ENCODE peak calls at places on chromosome 22, in six cellular contexts. One of them, this sample, is unnamed.

GRCh38 chr22:27494821-27495220 is 306.7 kb downstream of the MN1 start:
- DNase-seq in esophagus squamous epithelium: no peak
- DNase-seq in central memory CD4-positive, alpha-beta T cell: no peak
- DNase-seq in stimulated activated naive CD8-positive, alpha-beta T cell treated with anti-CD3 and anti-CD28 coated beads, Interleukin-15, amount 100 ng/mL, for 72 hours: no peak
- DNase-seq in psoas muscle: no peak
- DNase-seq in mesendoderm: no peak
- DNase-seq in this sample: no peak

GRCh38 chr22:25704701-25705100 is 37.3 kb upstream of the MYO18B start:
- DNase-seq in central memory CD4-positive, alpha-beta T cell: no peak
- DNase-seq in psoas muscle: no peak
- DNase-seq in esophagus squamous epithelium: no peak
- DNase-seq in mesendoderm: no peak
- DNase-seq in stimulated activated naive CD8-positive, alpha-beta T cell treated with anti-CD3 and anti-CD28 coated beads, Interleukin-15, amount 100 ng/mL, for 72 hours: no peak
- DNase-seq in this sample: no peak

GRCh38 chr22:20434264-20434751 is 3.3 kb downstream of the SCARF2 start:
- DNase-seq in esophagus squamous epithelium: no peak
- DNase-seq in mesendoderm: no peak
- DNase-seq in psoas muscle: no peak
- DNase-seq in stimulated activated naive CD8-positive, alpha-beta T cell treated with anti-CD3 and anti-CD28 coated beads, Interleukin-15, amount 100 ng/mL, for 72 hours: no peak
- DNase-seq in central memory CD4-positive, alpha-beta T cell: no peak
- DNase-seq in this sample: no peak

GRCh38 chr22:50062509-50063135 is 4.5 kb upstream of the TTLL8 start:
- DNase-seq in psoas muscle: no peak
- DNase-seq in esophagus squamous epithelium: no peak
- DNase-seq in stimulated activated naive CD8-positive, alpha-beta T cell treated with anti-CD3 and anti-CD28 coated beads, Interleukin-15, amount 100 ng/mL, for 72 hours: no peak
- DNase-seq in central memory CD4-positive, alpha-beta T cell: no peak
- DNase-seq in mesendoderm: no peak
- DNase-seq in this sample: no peak

GRCh38 chr22:34736081-34736480 is 329.9 kb upstream of the ISX start:
- DNase-seq in stimulated activated naive CD8-positive, alpha-beta T cell treated with anti-CD3 and anti-CD28 coated beads, Interleukin-15, amount 100 ng/mL, for 72 hours: no peak
- DNase-seq in esophagus squamous epithelium: no peak
- DNase-seq in central memory CD4-positive, alpha-beta T cell: no peak
- DNase-seq in mesendoderm: peak; percentile 90
- DNase-seq in psoas muscle: no peak
- DNase-seq in this sample: no peak

GRCh38 chr22:46638601-46639431 is 18.6 kb downstream of the GRAMD4 start:
- DNase-seq in esophagus squamous epithelium: no peak
- DNase-seq in mesendoderm: no peak
- DNase-seq in central memory CD4-positive, alpha-beta T cell: no peak
- DNase-seq in psoas muscle: no peak
- DNase-seq in stimulated activated naive CD8-positive, alpha-beta T cell treated with anti-CD3 and anti-CD28 coated beads, Interleukin-15, amount 100 ng/mL, for 72 hours: no peak
- DNase-seq in this sample: peak; percentile 16

GRCh38 chr22:35582861-35583670 is 34.1 kb downstream of the MB start:
- DNase-seq in esophagus squamous epithelium: no peak
- DNase-seq in mesendoderm: peak; percentile 72
- DNase-seq in stimulated activated naive CD8-positive, alpha-beta T cell treated with anti-CD3 and anti-CD28 coated beads, Interleukin-15, amount 100 ng/mL, for 72 hours: peak; percentile 46
- DNase-seq in psoas muscle: peak; percentile 56
- DNase-seq in central memory CD4-positive, alpha-beta T cell: peak; percentile 29
- DNase-seq in this sample: peak; percentile 35

GRCh38 chr22:32583921-32584335 is 109.3 kb downstream of the FBXO7 start:
- DNase-seq in central memory CD4-positive, alpha-beta T cell: no peak
- DNase-seq in mesendoderm: no peak
- DNase-seq in esophagus squamous epithelium: no peak
- DNase-seq in psoas muscle: no peak
- DNase-seq in stimulated activated naive CD8-positive, alpha-beta T cell treated with anti-CD3 and anti-CD28 coated beads, Interleukin-15, amount 100 ng/mL, for 72 hours: no peak
- DNase-seq in this sample: no peak

GRCh38 chr22:20779813-20780148 is 5.9 kb downstream of the SERPIND1 start:
- DNase-seq in stimulated activated naive CD8-positive, alpha-beta T cell treated with anti-CD3 and anti-CD28 coated beads, Interleukin-15, amount 100 ng/mL, for 72 hours: no peak
- DNase-seq in esophagus squamous epithelium: no peak
- DNase-seq in psoas muscle: no peak
- DNase-seq in central memory CD4-positive, alpha-beta T cell: no peak
- DNase-seq in mesendoderm: no peak
- DNase-seq in this sample: peak; percentile 66

GRCh38 chr22:39617342-39617741 is 46.8 kb downstream of the CACNA1I start:
- DNase-seq in stimulated activated naive CD8-positive, alpha-beta T cell treated with anti-CD3 and anti-CD28 coated beads, Interleukin-15, amount 100 ng/mL, for 72 hours: peak; percentile 24
- DNase-seq in esophagus squamous epithelium: no peak
- DNase-seq in psoas muscle: no peak
- DNase-seq in mesendoderm: no peak
- DNase-seq in central memory CD4-positive, alpha-beta T cell: no peak
- DNase-seq in this sample: no peak

GRCh38 chr22:31906569-31906968 is 37.8 kb upstream of the YWHAH start:
- DNase-seq in central memory CD4-positive, alpha-beta T cell: no peak
- DNase-seq in mesendoderm: no peak
- DNase-seq in stimulated activated naive CD8-positive, alpha-beta T cell treated with anti-CD3 and anti-CD28 coated beads, Interleukin-15, amount 100 ng/mL, for 72 hours: no peak
- DNase-seq in psoas muscle: no peak
- DNase-seq in esophagus squamous epithelium: no peak
- DNase-seq in this sample: no peak

GRCh38 chr22:49094858-49095257 is 732.8 kb downstream of the BRD1 start:
- DNase-seq in esophagus squamous epithelium: no peak
- DNase-seq in central memory CD4-positive, alpha-beta T cell: no peak
- DNase-seq in mesendoderm: no peak
- DNase-seq in psoas muscle: no peak
- DNase-seq in stimulated activated naive CD8-positive, alpha-beta T cell treated with anti-CD3 and anti-CD28 coated beads, Interleukin-15, amount 100 ng/mL, for 72 hours: no peak
- DNase-seq in this sample: no peak

GRCh38 chr22:39176673-39177455 is 24.4 kb upstream of the CBX7 start:
- DNase-seq in psoas muscle: no peak
- DNase-seq in esophagus squamous epithelium: no peak
- DNase-seq in central memory CD4-positive, alpha-beta T cell: no peak
- DNase-seq in mesendoderm: no peak
- DNase-seq in stimulated activated naive CD8-positive, alpha-beta T cell treated with anti-CD3 and anti-CD28 coated beads, Interleukin-15, amount 100 ng/mL, for 72 hours: no peak
- DNase-seq in this sample: no peak

GRCh38 chr22:47027766-47028165 is 265.3 kb downstream of the TBC1D22A start:
- DNase-seq in mesendoderm: no peak
- DNase-seq in stimulated activated naive CD8-positive, alpha-beta T cell treated with anti-CD3 and anti-CD28 coated beads, Interleukin-15, amount 100 ng/mL, for 72 hours: no peak
- DNase-seq in central memory CD4-positive, alpha-beta T cell: no peak
- DNase-seq in psoas muscle: no peak
- DNase-seq in esophagus squamous epithelium: no peak
- DNase-seq in this sample: no peak

GRCh38 chr22:19885841-19886592 is 31.3 kb upstream of the GNB1L start:
- DNase-seq in mesendoderm: no peak
- DNase-seq in psoas muscle: peak; percentile 8
- DNase-seq in central memory CD4-positive, alpha-beta T cell: no peak
- DNase-seq in stimulated activated naive CD8-positive, alpha-beta T cell treated with anti-CD3 and anti-CD28 coated beads, Interleukin-15, amount 100 ng/mL, for 72 hours: no peak
- DNase-seq in esophagus squamous epithelium: no peak
- DNase-seq in this sample: no peak

GRCh38 chr22:24697141-24697540 is 77.4 kb downstream of the PIWIL3 start:
- DNase-seq in esophagus squamous epithelium: no peak
- DNase-seq in mesendoderm: no peak
- DNase-seq in psoas muscle: no peak
- DNase-seq in stimulated activated naive CD8-positive, alpha-beta T cell treated with anti-CD3 and anti-CD28 coated beads, Interleukin-15, amount 100 ng/mL, for 72 hours: no peak
- DNase-seq in central memory CD4-positive, alpha-beta T cell: no peak
- DNase-seq in this sample: no peak

GRCh38 chr22:39519681-39520053 is 695 bp upstream of the ATF4 start:
- DNase-seq in psoas muscle: peak; percentile 64
- DNase-seq in esophagus squamous epithelium: no peak
- DNase-seq in central memory CD4-positive, alpha-beta T cell: no peak
- DNase-seq in mesendoderm: peak; percentile 89
- DNase-seq in stimulated activated naive CD8-positive, alpha-beta T cell treated with anti-CD3 and anti-CD28 coated beads, Interleukin-15, amount 100 ng/mL, for 72 hours: no peak
- DNase-seq in this sample: no peak

GRCh38 chr22:30036656-30037055 is 43.6 kb upstream of the HORMAD2 start:
- DNase-seq in psoas muscle: no peak
- DNase-seq in esophagus squamous epithelium: no peak
- DNase-seq in mesendoderm: peak; percentile 48
- DNase-seq in stimulated activated naive CD8-positive, alpha-beta T cell treated with anti-CD3 and anti-CD28 coated beads, Interleukin-15, amount 100 ng/mL, for 72 hours: no peak
- DNase-seq in central memory CD4-positive, alpha-beta T cell: no peak
- DNase-seq in this sample: peak; percentile 25

GRCh38 chr22:41382610-41383009 is 868 bp downstream of the TEF start:
- DNase-seq in stimulated activated naive CD8-positive, alpha-beta T cell treated with anti-CD3 and anti-CD28 coated beads, Interleukin-15, amount 100 ng/mL, for 72 hours: no peak
- DNase-seq in esophagus squamous epithelium: no peak
- DNase-seq in psoas muscle: peak; percentile 43
- DNase-seq in central memory CD4-positive, alpha-beta T cell: no peak
- DNase-seq in mesendoderm: no peak
- DNase-seq in this sample: no peak

GRCh38 chr22:32723632-32724031 is 77.9 kb upstream of the TIMP3 start:
- DNase-seq in esophagus squamous epithelium: no peak
- DNase-seq in mesendoderm: no peak
- DNase-seq in central memory CD4-positive, alpha-beta T cell: peak; percentile 5
- DNase-seq in stimulated activated naive CD8-positive, alpha-beta T cell treated with anti-CD3 and anti-CD28 coated beads, Interleukin-15, amount 100 ng/mL, for 72 hours: peak; percentile 69
- DNase-seq in psoas muscle: peak; percentile 76
- DNase-seq in this sample: peak; percentile 86

GRCh38 chr22:41091139-41092022 is 1.0 kb upstream of the EP300 start:
- DNase-seq in central memory CD4-positive, alpha-beta T cell: peak; percentile 99
- DNase-seq in mesendoderm: peak; percentile 99
- DNase-seq in psoas muscle: peak; percentile 99
- DNase-seq in stimulated activated naive CD8-positive, alpha-beta T cell treated with anti-CD3 and anti-CD28 coated beads, Interleukin-15, amount 100 ng/mL, for 72 hours: peak; percentile 99
- DNase-seq in esophagus squamous epithelium: peak; percentile 96
- DNase-seq in this sample: peak; percentile 97

GRCh38 chr22:30538280-30538679 is 8.3 kb downstream of the SEC14L6 start:
- DNase-seq in mesendoderm: no peak
- DNase-seq in esophagus squamous epithelium: no peak
- DNase-seq in psoas muscle: no peak
- DNase-seq in stimulated activated naive CD8-positive, alpha-beta T cell treated with anti-CD3 and anti-CD28 coated beads, Interleukin-15, amount 100 ng/mL, for 72 hours: no peak
- DNase-seq in central memory CD4-positive, alpha-beta T cell: no peak
- DNase-seq in this sample: peak; percentile 27

GRCh38 chr22:37180531-37181231 is 7.4 kb downstream of the C1QTNF6 start:
- DNase-seq in psoas muscle: peak; percentile 8
- DNase-seq in esophagus squamous epithelium: no peak
- DNase-seq in mesendoderm: no peak
- DNase-seq in central memory CD4-positive, alpha-beta T cell: no peak
- DNase-seq in stimulated activated naive CD8-positive, alpha-beta T cell treated with anti-CD3 and anti-CD28 coated beads, Interleukin-15, amount 100 ng/mL, for 72 hours: no peak
- DNase-seq in this sample: no peak

GRCh38 chr22:40176921-40177737 is 596 bp upstream of the TNRC6B start:
- DNase-seq in mesendoderm: peak; percentile 90
- DNase-seq in stimulated activated naive CD8-positive, alpha-beta T cell treated with anti-CD3 and anti-CD28 coated beads, Interleukin-15, amount 100 ng/mL, for 72 hours: peak; percentile 75
- DNase-seq in central memory CD4-positive, alpha-beta T cell: peak; percentile 61
- DNase-seq in psoas muscle: peak; percentile 30
- DNase-seq in esophagus squamous epithelium: no peak
- DNase-seq in this sample: peak; percentile 64

GRCh38 chr22:36197601-36198146 is 3.9 kb downstream of the APOL4 start:
- DNase-seq in esophagus squamous epithelium: no peak
- DNase-seq in central memory CD4-positive, alpha-beta T cell: no peak
- DNase-seq in stimulated activated naive CD8-positive, alpha-beta T cell treated with anti-CD3 and anti-CD28 coated beads, Interleukin-15, amount 100 ng/mL, for 72 hours: peak; percentile 50
- DNase-seq in psoas muscle: no peak
- DNase-seq in mesendoderm: peak; percentile 52
- DNase-seq in this sample: no peak